ENCODE peak calls at places on chromosome 21, in eight cellular contexts. K is psoas muscle, P is upper lobe of right lung, U is heart right ventricle, L is GM23338, C is heart left ventricle, M is right cardiac atrium, W is lung. O is an unnamed sample.

GRCh38 chr21:34919406-34919805 is 129.7 kb downstream of the RUNX1 start:
- ATAC-seq in P (no peak), U (no peak), K (no peak), M (no peak), W (no peak), L (no peak), C (no peak), O (no peak)

GRCh38 chr21:34630536-34631143 is 15.7 kb upstream of the RCAN1 start:
- ATAC-seq in L (peak; percentile 74), K (peak; percentile 54), M (peak; percentile 53), C (peak; percentile 74), P (peak; percentile 86), U (peak; percentile 69), W (peak; percentile 77), O (peak; percentile 67)

GRCh38 chr21:42534361-42534900 is 20.8 kb downstream of the SLC37A1 start:
- ATAC-seq in M (peak; percentile 20), W (no peak), K (no peak), C (peak; percentile 61), P (peak; percentile 69), L (no peak), U (peak; percentile 43), O (peak; percentile 32)

GRCh38 chr21:41361053-41361785 is 608 bp upstream of the MX2 start:
- ATAC-seq in K (no peak), M (no peak), C (no peak), W (no peak), L (no peak), U (no peak), P (no peak), O (no peak)

GRCh38 chr21:25171438-25171837 is 435.8 kb downstream of the MRPL39 start:
- ATAC-seq in P (no peak), M (no peak), L (no peak), C (no peak), W (no peak), U (no peak), K (no peak), O (no peak)

GRCh38 chr21:41443562-41443961 is 17.5 kb downstream of the MX1 start:
- ATAC-seq in L (no peak), W (no peak), P (no peak), K (no peak), C (no peak), U (no peak), M (no peak), O (no peak)

GRCh38 chr21:41766883-41767605 is at the start of gene RIPK4:
- ATAC-seq in L (peak; percentile 36), W (peak; percentile 61), C (no peak), M (peak; percentile 46), U (no peak), P (peak; percentile 90), K (no peak), O (no peak)

GRCh38 chr21:31234936-31235335 is 109.1 kb downstream of the TIAM1 start:
- ATAC-seq in L (no peak), W (no peak), U (no peak), M (no peak), K (no peak), C (no peak), P (no peak), O (no peak)

GRCh38 chr21:41564871-41565281 is 56.9 kb upstream of the TMPRSS2 start:
- ATAC-seq in K (no peak), U (no peak), M (no peak), P (peak; percentile 56), C (no peak), W (peak; percentile 38), L (no peak), O (no peak)

GRCh38 chr21:41888749-41889376 is 9.7 kb upstream of the PRDM15 start:
- ATAC-seq in W (no peak), K (no peak), L (no peak), C (peak; percentile 21), M (peak; percentile 36), P (no peak), U (no peak), O (no peak)

GRCh38 chr21:33388188-33388587 is 15.0 kb upstream of the IFNGR2 start:
- ATAC-seq in K (no peak), U (no peak), M (no peak), P (peak; percentile 53), C (no peak), L (no peak), W (no peak), O (no peak)

GRCh38 chr21:33384851-33385331 is 18.3 kb upstream of the IFNGR2 start:
- ATAC-seq in U (no peak), L (no peak), C (no peak), W (no peak), P (no peak), K (no peak), M (no peak), O (no peak)

GRCh38 chr21:33380483-33380998 is 22.7 kb upstream of the IFNGR2 start:
- ATAC-seq in W (peak; percentile 91), C (peak; percentile 99), L (peak; percentile 51), U (peak; percentile 98), M (peak; percentile 97), K (peak; percentile 98), P (peak; percentile 96), O (peak; percentile 94)

GRCh38 chr21:33386222-33386784 is 16.9 kb upstream of the IFNGR2 start:
- ATAC-seq in W (no peak), L (peak; percentile 78), K (no peak), P (no peak), C (no peak), U (no peak), M (no peak), O (no peak)

DNA sequence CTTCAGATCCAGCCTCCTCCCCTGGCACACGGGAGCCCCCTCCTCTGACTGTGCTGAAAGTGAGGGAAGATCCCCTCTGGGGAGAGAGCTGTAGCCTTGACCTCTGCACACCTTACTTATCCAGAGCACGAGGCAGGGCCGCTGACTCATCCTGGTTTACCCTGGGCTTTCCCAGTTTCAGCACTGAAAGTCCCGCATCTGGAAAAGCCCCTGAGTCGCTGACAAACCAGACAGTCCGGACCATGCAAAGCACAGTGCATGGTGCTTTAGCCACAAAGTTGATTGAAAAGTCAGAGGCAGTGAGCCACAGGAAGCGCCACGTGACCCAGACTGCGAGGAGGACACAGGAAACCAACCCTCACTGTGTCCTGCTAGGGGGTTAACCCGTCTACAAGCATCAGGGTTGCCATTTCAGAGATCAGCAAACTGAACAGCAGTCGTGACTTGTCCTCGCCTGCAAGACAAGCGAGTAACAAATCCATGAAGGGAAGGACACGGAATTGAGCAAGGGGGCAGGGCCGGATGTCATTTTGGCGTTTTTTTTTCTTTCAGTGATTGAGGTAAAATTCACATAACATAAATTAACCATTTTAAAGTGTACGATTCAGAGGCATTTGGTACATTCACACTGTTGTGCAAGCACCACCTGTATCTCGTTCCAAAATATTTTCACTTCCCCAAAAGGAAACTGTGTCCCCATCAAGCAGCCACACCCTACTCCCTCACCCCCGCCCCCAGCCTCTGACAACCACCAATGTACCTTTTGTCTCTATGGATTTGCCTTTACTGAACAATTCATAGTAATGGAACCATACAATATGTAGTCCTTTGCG is 19.9 kb upstream of the IFNGR2 start:
- ATAC-seq in P (peak; percentile 63), L (peak; percentile 64), C (peak; percentile 45), U (peak; percentile 27), W (peak; percentile 35), M (peak; percentile 51), K (peak; percentile 32), O (peak; percentile 22)
- H3K4me3 ChIP-seq in P (peak overlapping the region; percentile 37), L (no peak overlapping the region), C (no peak overlapping the region), U (peak overlapping the region; percentile 12), W (no peak overlapping the region), M (peak overlapping the region; percentile 2), K (peak overlapping the region; percentile 44), O (no peak overlapping the region)

GRCh38 chr21:45439901-45440461 is 35.0 kb downstream of the COL18A1 start:
- ATAC-seq in M (peak; percentile 1), W (no peak), P (no peak), U (no peak), L (no peak), K (no peak), C (no peak), O (no peak)

GRCh38 chr21:45441431-45442255 is 36.7 kb downstream of the COL18A1 start:
- ATAC-seq in W (no peak), K (no peak), C (no peak), P (no peak), U (no peak), M (no peak), L (no peak), O (no peak)

GRCh38 chr21:45440736-45441350 is 35.9 kb downstream of the COL18A1 start:
- ATAC-seq in U (no peak), K (no peak), P (no peak), C (no peak), L (no peak), M (no peak), W (no peak), O (no peak)

GRCh38 chr21:45438391-45439145 is 33.6 kb downstream of the COL18A1 start:
- ATAC-seq in W (no peak), M (peak; percentile 4), C (peak; percentile 4), L (peak; percentile 5), U (peak; percentile 5), K (no peak), P (no peak), O (no peak)

GRCh38 chr21:45439171-45439872 is 34.4 kb downstream of the COL18A1 start:
- ATAC-seq in K (peak; percentile 90), L (peak; percentile 91), W (peak; percentile 74), P (peak; percentile 89), M (peak; percentile 86), U (peak; percentile 85), C (peak; percentile 88), O (peak; percentile 90)
- H3K4me3 ChIP-seq in K (peak overlapping the region; percentile 60), L (no peak overlapping the region), W (no peak overlapping the region), P (peak overlapping the region; percentile 40), M (peak overlapping the region; percentile 7), U (peak overlapping the region; percentile 25), C (no peak overlapping the region), O (peak overlapping the region; percentile 46)

GRCh38 chr21:36396314-36396713 is 11.1 kb downstream of the CHAF1B start:
- ATAC-seq in W (no peak), K (no peak), C (no peak), P (no peak), M (no peak), L (no peak), U (no peak), O (no peak)

GRCh38 chr21:36400719-36401118 is 15.5 kb downstream of the CHAF1B start:
- ATAC-seq in W (no peak), M (no peak), L (no peak), U (no peak), P (no peak), C (no peak), K (no peak), O (no peak)

GRCh38 chr21:36397606-36398005 is 12.4 kb downstream of the CHAF1B start:
- ATAC-seq in L (no peak), W (no peak), U (no peak), P (no peak), K (no peak), C (no peak), M (no peak), O (no peak)

GRCh38 chr21:36396971-36397370 is 11.8 kb downstream of the CHAF1B start:
- ATAC-seq in C (no peak), K (no peak), U (no peak), M (no peak), P (no peak), L (no peak), W (no peak), O (no peak)

GRCh38 chr21:36395353-36396111 is 10.3 kb downstream of the CHAF1B start:
- ATAC-seq in L (no peak), P (peak; percentile 21), U (no peak), M (no peak), W (no peak), C (no peak), K (peak; percentile 70), O (no peak)
- H3K4me3 ChIP-seq in L (no peak overlapping the region), P (no peak overlapping the region), U (no peak overlapping the region), M (no peak overlapping the region), W (no peak overlapping the region), C (no peak overlapping the region), K (no peak overlapping the region), O (no peak overlapping the region)

GRCh38 chr21:38488640-38489282 is 9.5 kb downstream of the ERG start:
- ATAC-seq in K (no peak), C (peak; percentile 62), U (peak; percentile 53), L (no peak), P (peak; percentile 13), M (no peak), W (no peak), O (no peak)
- H3K4me3 ChIP-seq in K (no peak overlapping the region), C (no peak overlapping the region), U (no peak overlapping the region), L (no peak overlapping the region), P (no peak overlapping the region), M (no peak overlapping the region), W (no peak overlapping the region), O (no peak overlapping the region)

O was measured in gastroesophageal sphincter.